ENCODE peak calls at places on chromosome 18, in six cellular contexts. V is ecto neural progenitor cell, T is iris pigment epithelial cell, J is A549, U is GM03348, F is DND-41. S is an unnamed sample.

GRCh38 chr18:31497711-31498449 is at the start of gene DSG2:
- DNase-seq in U (peak), V (peak), F (no peak), T (peak), J (peak), S (peak)

GRCh38 chr18:49238433-49239042 is 221.9 kb downstream of the DYM start:
- DNase-seq in V (no peak), U (peak), J (no peak), F (peak), T (peak), S (peak)

GRCh38 chr18:70578480-70578879 is 289.6 kb downstream of the SOCS6 start:
- DNase-seq in V (peak), F (no peak), T (no peak), J (peak), U (no peak), S (no peak)

GRCh38 chr18:2981212-2981728 is 31.7 kb downstream of the LPIN2 start:
- DNase-seq in F (no peak), T (peak), U (peak), J (peak), V (no peak), S (peak)

GRCh38 chr18:28576941-28577340 is 400.0 kb upstream of the CDH2 start:
- DNase-seq in J (no peak), F (no peak), V (no peak), T (no peak), U (no peak), S (no peak)

GRCh38 chr18:32470136-32470712 is 458 bp downstream of the GAREM1 start:
- DNase-seq in F (no peak), V (peak), U (no peak), T (peak), J (peak), S (peak)

GRCh38 chr18:49305688-49306336 is 154.6 kb downstream of the DYM start:
- DNase-seq in J (no peak), F (no peak), U (no peak), V (no peak), T (no peak), S (no peak)

GRCh38 chr18:30988440-30988839 is 54.1 kb downstream of the DSC3 start:
- DNase-seq in F (no peak), T (no peak), J (no peak), U (no peak), V (no peak), S (no peak)

GRCh38 chr18:63336366-63337099 is 17.0 kb upstream of the BCL2 start:
- DNase-seq in F (no peak), U (peak), V (no peak), T (peak), J (no peak), S (peak)

GRCh38 chr18:48402953-48403352 is 6.2 kb downstream of the ZBTB7C start:
- DNase-seq in T (no peak), U (no peak), F (no peak), J (no peak), V (no peak), S (no peak)

GRCh38 chr18:48732767-48733424 is 194.1 kb downstream of the CTIF start:
- DNase-seq in T (no peak), U (no peak), J (no peak), F (no peak), V (no peak), S (no peak)